ENCODE peak calls at places on chromosomes 1 and 21, in ten cellular contexts. One of them, this sample, is unnamed.
A peak's percentile ranks its signal among the peaks of the same experiment; 100 is the strongest.

GRCh38 chr1:234977891-234978396 is 150.7 kb downstream of the TOMM20 start:
- DNase-seq in MG63: no peak
- DNase-seq in sciatic nerve: peak; percentile 62
- DNase-seq in activated naive CD4-positive, alpha-beta T cell: no peak
- DNase-seq in HEK293T: no peak
- DNase-seq in islet precursor cell: peak; percentile 65
- DNase-seq in hepatocyte: no peak
- DNase-seq in activated gamma-delta T cell treated with Interleukin-2 at 50 U/mL for 16 hours: no peak
- DNase-seq in bronchial epithelial cell: no peak
- DNase-seq in heart left ventricle: no peak
- DNase-seq in this sample: no peak

GRCh38 chr1:234934611-234935033 is 194.0 kb downstream of the TOMM20 start:
- DNase-seq in MG63: peak; percentile 18
- DNase-seq in sciatic nerve: no peak
- DNase-seq in activated naive CD4-positive, alpha-beta T cell: no peak
- DNase-seq in HEK293T: no peak
- DNase-seq in islet precursor cell: no peak
- DNase-seq in hepatocyte: no peak
- DNase-seq in activated gamma-delta T cell treated with Interleukin-2 at 50 U/mL for 16 hours: no peak
- DNase-seq in bronchial epithelial cell: peak; percentile 71
- DNase-seq in heart left ventricle: no peak
- DNase-seq in this sample: peak; percentile 19

GRCh38 chr1:121516279-121516967 is 331.6 kb downstream of the SRGAP2C start:
- DNase-seq in MG63: no peak
- DNase-seq in sciatic nerve: no peak
- DNase-seq in activated naive CD4-positive, alpha-beta T cell: no peak
- DNase-seq in HEK293T: no peak
- DNase-seq in islet precursor cell: no peak
- DNase-seq in hepatocyte: no peak
- DNase-seq in activated gamma-delta T cell treated with Interleukin-2 at 50 U/mL for 16 hours: peak; percentile 20
- DNase-seq in bronchial epithelial cell: no peak
- DNase-seq in heart left ventricle: peak; percentile 6
- DNase-seq in this sample: no peak

GRCh38 chr1:43152866-43153265 is 19.2 kb downstream of the EBNA1BP2 start:
- DNase-seq in MG63: no peak
- DNase-seq in sciatic nerve: no peak
- DNase-seq in activated naive CD4-positive, alpha-beta T cell: no peak
- DNase-seq in HEK293T: no peak
- DNase-seq in islet precursor cell: no peak
- DNase-seq in hepatocyte: no peak
- DNase-seq in activated gamma-delta T cell treated with Interleukin-2 at 50 U/mL for 16 hours: no peak
- DNase-seq in bronchial epithelial cell: peak; percentile 99
- DNase-seq in heart left ventricle: no peak
- DNase-seq in this sample: no peak

GRCh38 chr1:103457856-103458255 is 67.6 kb upstream of the RNPC3 start:
- DNase-seq in MG63: no peak
- DNase-seq in sciatic nerve: no peak
- DNase-seq in activated naive CD4-positive, alpha-beta T cell: no peak
- DNase-seq in HEK293T: no peak
- DNase-seq in islet precursor cell: peak; percentile 81
- DNase-seq in hepatocyte: no peak
- DNase-seq in activated gamma-delta T cell treated with Interleukin-2 at 50 U/mL for 16 hours: no peak
- DNase-seq in bronchial epithelial cell: no peak
- DNase-seq in heart left ventricle: no peak
- DNase-seq in this sample: no peak

GRCh38 chr1:174982971-174983689 is 16.6 kb upstream of the CACYBP start:
- DNase-seq in MG63: no peak
- DNase-seq in sciatic nerve: no peak
- DNase-seq in activated naive CD4-positive, alpha-beta T cell: no peak
- DNase-seq in HEK293T: peak; percentile 34
- DNase-seq in islet precursor cell: no peak
- DNase-seq in hepatocyte: peak; percentile 69
- DNase-seq in activated gamma-delta T cell treated with Interleukin-2 at 50 U/mL for 16 hours: peak; percentile 48
- DNase-seq in bronchial epithelial cell: peak; percentile 59
- DNase-seq in heart left ventricle: no peak
- DNase-seq in this sample: no peak

GRCh38 chr21:34365794-34366193 is 2.0 kb downstream of the KCNE2 start:
- DNase-seq in MG63: no peak
- DNase-seq in sciatic nerve: peak; percentile 23
- DNase-seq in activated naive CD4-positive, alpha-beta T cell: no peak
- DNase-seq in HEK293T: no peak
- DNase-seq in islet precursor cell: peak; percentile 35
- DNase-seq in hepatocyte: no peak
- DNase-seq in activated gamma-delta T cell treated with Interleukin-2 at 50 U/mL for 16 hours: no peak
- DNase-seq in bronchial epithelial cell: no peak
- DNase-seq in heart left ventricle: no peak
- DNase-seq in this sample: peak; percentile 2

GRCh38 chr1:201020647-201021332 is 2.7 kb downstream of the KIF21B start:
- DNase-seq in MG63: no peak
- DNase-seq in sciatic nerve: no peak
- DNase-seq in activated naive CD4-positive, alpha-beta T cell: no peak
- DNase-seq in HEK293T: peak; percentile 39
- DNase-seq in islet precursor cell: peak; percentile 70
- DNase-seq in hepatocyte: no peak
- DNase-seq in activated gamma-delta T cell treated with Interleukin-2 at 50 U/mL for 16 hours: no peak
- DNase-seq in bronchial epithelial cell: peak; percentile 23
- DNase-seq in heart left ventricle: no peak
- DNase-seq in this sample: no peak

This sample was measured in testis.